ENCODE peak calls at places on chromosomes 4 and X, in nine cellular contexts. K, U, F, L, Q, Y, G, R and N are unnamed samples.

GRCh38 chrX:27808226-27808625 is 436 bp downstream of the MAGEB10 start:
- DNase-seq in K (no peak), U (no peak), F (no peak), L (no peak), Q (no peak), Y (no peak), G (no peak), R (no peak), N (no peak)

GRCh38 chr4:125316781-125317525 is 2.2 kb downstream of the FAT4 start:
- DNase-seq in K (peak), U (peak), F (no peak), L (no peak), Q (no peak), Y (peak), G (no peak), R (peak), N (no peak)

GRCh38 chr4:104878936-104879335 is 267.7 kb upstream of the TET2 start:
- DNase-seq in K (no peak), U (no peak), F (no peak), L (no peak), Q (no peak), Y (no peak), G (no peak), R (no peak), N (no peak)

GRCh38 chr4:147334478-147334877 is 146.4 kb upstream of the EDNRA start:
- DNase-seq in K (no peak), U (no peak), F (no peak), L (no peak), Q (no peak), Y (no peak), G (no peak), R (no peak), N (no peak)

GRCh38 chr4:175405961-175406360 is 406.1 kb downstream of the GPM6A start:
- DNase-seq in K (no peak), U (no peak), F (no peak), L (no peak), Q (no peak), Y (no peak), G (no peak), R (no peak), N (no peak)

GRCh38 chrX:71017396-71017939 is 50.7 kb downstream of the SNX12 start:
- DNase-seq in K (no peak), U (no peak), F (no peak), L (no peak), Q (no peak), Y (no peak), G (no peak), R (no peak), N (no peak)

GRCh38 chr4:92299152-92299551 is 4.6 kb upstream of the GRID2 start:
- DNase-seq in K (no peak), U (no peak), F (no peak), L (no peak), Q (no peak), Y (no peak), G (no peak), R (no peak), N (no peak)

GRCh38 chr4:76072760-76073159 is 1.7 kb upstream of the ART3 start:
- DNase-seq in K (no peak), U (no peak), F (no peak), L (no peak), Q (no peak), Y (no peak), G (no peak), R (no peak), N (no peak)

GRCh38 chrX:95059909-95060308 is 1385.9 kb downstream of the FAM133A start:
- DNase-seq in K (no peak), U (no peak), F (no peak), L (no peak), Q (no peak), Y (no peak), G (no peak), R (no peak), N (no peak)

GRCh38 chr4:87679449-87680169 is 29.5 kb downstream of the DMP1 start:
- DNase-seq in K (no peak), U (peak), F (peak), L (no peak), Q (peak), Y (peak), G (no peak), R (no peak), N (peak)

GRCh38 chrX:118976599-118977340 is 2.4 kb downstream of the LONRF3 start:
- DNase-seq in K (peak), U (no peak), F (peak), L (no peak), Q (peak), Y (peak), G (no peak), R (peak), N (peak)

GRCh38 chr4:11700751-11701226 is 272.1 kb upstream of the HS3ST1 start:
- DNase-seq in K (no peak), U (no peak), F (no peak), L (no peak), Q (no peak), Y (no peak), G (no peak), R (no peak), N (no peak)

GRCh38 chr4:94936854-94937253 is 179.1 kb downstream of the BMPR1B start:
- DNase-seq in K (no peak), U (no peak), F (no peak), L (no peak), Q (no peak), Y (no peak), G (no peak), R (no peak), N (no peak)

GRCh38 chr4:124839786-124840390 is 127.4 kb upstream of the ANKRD50 start:
- DNase-seq in K (no peak), U (no peak), F (no peak), L (no peak), Q (no peak), Y (no peak), G (no peak), R (no peak), N (no peak)

GRCh38 chr4:136311774-136312173 is 1220.5 kb downstream of the PCDH18 start:
- DNase-seq in K (no peak), U (no peak), F (no peak), L (no peak), Q (no peak), Y (no peak), G (no peak), R (no peak), N (no peak)

GRCh38 chr4:122090989-122091388 is 61.1 kb upstream of the BLTP1 start:
- DNase-seq in K (no peak), U (no peak), F (no peak), L (no peak), Q (no peak), Y (no peak), G (no peak), R (no peak), N (no peak)

GRCh38 chr4:7367361-7367760 is 67.4 kb downstream of the PSAPL1 start:
- DNase-seq in K (no peak), U (no peak), F (no peak), L (no peak), Q (no peak), Y (no peak), G (no peak), R (no peak), N (no peak)

GRCh38 chr4:14560577-14560976 is 441.7 kb upstream of the CPEB2 start:
- DNase-seq in K (no peak), U (no peak), F (no peak), L (no peak), Q (no peak), Y (no peak), G (no peak), R (no peak), N (no peak)

GRCh38 chr4:46386570-46386969 is 3.4 kb downstream of the GABRA2 start:
- DNase-seq in K (no peak), U (peak), F (peak), L (no peak), Q (no peak), Y (no peak), G (no peak), R (no peak), N (peak)

GRCh38 chrX:23103546-23103945 is 103.8 kb downstream of the DDX53 start:
- DNase-seq in K (no peak), U (no peak), F (no peak), L (no peak), Q (no peak), Y (no peak), G (no peak), R (no peak), N (no peak)

GRCh38 chr4:161208564-161208963 is 955.2 kb downstream of the FSTL5 start:
- DNase-seq in K (no peak), U (no peak), F (peak), L (no peak), Q (peak), Y (no peak), G (no peak), R (no peak), N (peak)

GRCh38 chr4:25500626-25501318 is 123.7 kb downstream of the ANAPC4 start:
- DNase-seq in K (no peak), U (no peak), F (peak), L (no peak), Q (peak), Y (no peak), G (no peak), R (no peak), N (peak)

GRCh38 chr4:1345905-1346780 is 865 bp upstream of the UVSSA start:
- DNase-seq in K (peak), U (peak), F (peak), L (no peak), Q (peak), Y (peak), G (peak), R (no peak), N (peak)